ENCODE peak calls at places on chromosomes 16 and 17, in ten cellular contexts. H is stomach, V is breast epithelium, R is endothelial cell of umbilical vein, E is K562, X is HCT116, J is upper lobe of left lung, F is GM12891, C is suprapubic skin, Z is H1. O is an unnamed sample.

GRCh38 chr17:41434313-41434895 is 6.4 kb downstream of the KRT38 start:
- DNase-seq in H (no peak), V (no peak), R (no peak), E (no peak), X (no peak), J (no peak), F (no peak), C (no peak), Z (no peak), O (no peak)

GRCh38 chr17:19728114-19728495 is 11.7 kb upstream of the SLC47A2 start:
- DNase-seq in H (peak), V (peak), R (peak), E (no peak), X (no peak), J (peak), F (no peak), C (peak), Z (no peak), O (peak)

GRCh38 chr17:76151896-76152454 is 10.9 kb upstream of the FOXJ1 start:
- DNase-seq in H (no peak), V (no peak), R (no peak), E (no peak), X (no peak), J (no peak), F (no peak), C (no peak), Z (no peak), O (peak)

GRCh38 chr16:57284206-57284951 is at the start of gene PLLP:
- DNase-seq in H (peak), V (no peak), R (peak), E (peak), X (no peak), J (peak), F (peak), C (no peak), Z (no peak), O (no peak)

GRCh38 chr16:29877266-29877961 is 14.4 kb upstream of the CDIPT start:
- DNase-seq in H (no peak), V (no peak), R (peak), E (peak), X (peak), J (peak), F (no peak), C (no peak), Z (peak), O (no peak)

GRCh38 chr17:48483004-48483403 is 47.8 kb downstream of the HOXB1 start:
- DNase-seq in H (no peak), V (no peak), R (no peak), E (no peak), X (peak), J (no peak), F (no peak), C (no peak), Z (no peak), O (no peak)

GRCh38 chr17:74737299-74738050 is 419 bp downstream of the RAB37 start:
- DNase-seq in H (no peak), V (no peak), R (no peak), E (peak), X (peak), J (no peak), F (no peak), C (no peak), Z (no peak), O (peak)

GRCh38 chr17:5816491-5816890 is 232.2 kb upstream of the NLRP1 start:
- DNase-seq in H (no peak), V (no peak), R (no peak), E (no peak), X (no peak), J (no peak), F (no peak), C (no peak), Z (no peak), O (no peak)

GRCh38 chr16:58022601-58023371 is 2.8 kb upstream of the MMP15 start:
- DNase-seq in H (peak), V (peak), R (peak), E (no peak), X (no peak), J (peak), F (no peak), C (no peak), Z (no peak), O (peak)

GRCh38 chr16:51538707-51539604 is 387.9 kb upstream of the SALL1 start:
- DNase-seq in H (no peak), V (no peak), R (peak), E (no peak), X (no peak), J (no peak), F (no peak), C (no peak), Z (no peak), O (no peak)

GRCh38 chr16:2513405-2514332 is at the start of gene ATP6V0C:
- DNase-seq in H (peak), V (peak), R (peak), E (peak), X (peak), J (peak), F (peak), C (peak), Z (peak), O (peak)

GRCh38 chr17:35341465-35341992 is 31.9 kb downstream of the SLFN11 start:
- DNase-seq in H (no peak), V (no peak), R (no peak), E (no peak), X (no peak), J (peak), F (no peak), C (no peak), Z (no peak), O (no peak)

GRCh38 chr17:4186244-4186920 is 43.4 kb downstream of the CYB5D2 start:
- DNase-seq in H (no peak), V (no peak), R (no peak), E (no peak), X (no peak), J (no peak), F (no peak), C (no peak), Z (no peak), O (no peak)

GRCh38 chr17:8766731-8767130 is 8.4 kb upstream of the SPDYE4 start:
- DNase-seq in H (no peak), V (no peak), R (no peak), E (no peak), X (no peak), J (no peak), F (no peak), C (no peak), Z (no peak), O (no peak)

GRCh38 chr16:3088925-3089716 is 10.0 kb downstream of the ZSCAN10 start:
- DNase-seq in H (no peak), V (no peak), R (no peak), E (no peak), X (no peak), J (peak), F (no peak), C (peak), Z (no peak), O (peak)

GRCh38 chr17:38730526-38731379 is 612 bp downstream of the CISD3 start:
- DNase-seq in H (peak), V (no peak), R (peak), E (no peak), X (no peak), J (peak), F (no peak), C (peak), Z (no peak), O (peak)

GRCh38 chr17:64574646-64575045 is 67.9 kb downstream of the CEP95 start:
- DNase-seq in H (no peak), V (no peak), R (no peak), E (no peak), X (no peak), J (no peak), F (no peak), C (no peak), Z (no peak), O (no peak)

GRCh38 chr17:4900231-4901107 is 1.1 kb downstream of the C17orf107 start:
- DNase-seq in H (peak), V (no peak), R (no peak), E (no peak), X (no peak), J (peak), F (no peak), C (no peak), Z (no peak), O (peak)

GRCh38 chr16:66030036-66030435 is 336.5 kb upstream of the CDH5 start:
- DNase-seq in H (no peak), V (no peak), R (no peak), E (no peak), X (no peak), J (no peak), F (no peak), C (peak), Z (no peak), O (no peak)

GRCh38 chr16:16071631-16072244 is 122.3 kb downstream of the ABCC1 start:
- DNase-seq in H (peak), V (no peak), R (no peak), E (no peak), X (no peak), J (no peak), F (no peak), C (no peak), Z (no peak), O (no peak)

GRCh38 chr16:67456383-67457140 is 24.4 kb downstream of the ATP6V0D1 start:
- DNase-seq in H (peak), V (peak), R (no peak), E (no peak), X (no peak), J (peak), F (no peak), C (peak), Z (no peak), O (no peak)

GRCh38 chr17:65936013-65936412 is 255.9 kb downstream of the CEP112 start:
- DNase-seq in H (no peak), V (no peak), R (peak), E (no peak), X (no peak), J (no peak), F (no peak), C (no peak), Z (no peak), O (no peak)

GRCh38 chr17:17926840-17927449 is 45.3 kb downstream of the TOM1L2 start:
- DNase-seq in H (no peak), V (no peak), R (no peak), E (no peak), X (no peak), J (no peak), F (no peak), C (no peak), Z (no peak), O (no peak)

GRCh38 chr16:11256657-11257130 is 690 bp upstream of the SOCS1 start:
- DNase-seq in H (peak), V (no peak), R (no peak), E (no peak), X (no peak), J (peak), F (no peak), C (peak), Z (no peak), O (no peak)
- TF ChIP-seq POLR2AphosphoS5 in H (no peak), V (no peak), R (no peak), E (no peak), X (no peak), J (no peak), F (no peak), C (no peak), Z (no peak), O (no peak)

DNA sequence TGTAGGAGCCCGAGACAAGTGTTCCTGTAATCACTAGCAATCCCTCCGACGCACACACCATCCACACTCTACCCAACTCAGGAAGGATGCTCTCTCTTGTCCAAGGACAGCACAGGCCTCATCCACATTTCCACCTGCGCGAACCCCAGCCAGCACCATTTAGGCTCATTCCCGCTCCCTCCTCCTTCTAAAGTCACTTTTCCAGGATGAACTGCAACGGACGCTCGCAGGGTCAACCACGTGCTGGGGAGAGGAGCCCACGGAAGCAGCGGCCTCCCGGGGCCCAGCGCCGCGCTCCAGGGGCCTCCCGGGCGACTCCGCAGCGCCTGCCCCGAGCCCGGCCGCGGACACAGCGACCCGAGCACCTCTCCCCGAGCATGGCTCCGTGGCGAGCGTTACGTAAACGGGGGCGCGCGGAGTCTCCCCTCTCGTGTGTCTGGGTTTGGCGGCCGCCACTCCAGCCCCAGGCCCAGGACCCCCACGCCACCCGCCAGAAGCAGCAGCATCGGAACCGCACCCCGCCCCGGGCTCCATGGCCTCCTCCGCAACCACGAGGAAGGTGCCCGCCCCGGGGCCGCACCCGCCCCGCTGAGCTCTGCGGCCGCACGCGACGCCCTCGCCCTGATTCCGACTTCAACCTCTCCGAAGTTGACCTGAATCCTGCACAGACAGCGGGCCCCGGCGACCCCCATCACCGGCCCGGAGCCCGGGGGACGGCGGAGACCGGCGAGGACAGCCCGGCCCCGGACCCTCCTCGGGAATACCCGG is 668 bp downstream of the USP36 start:
- DNase-seq in H (peak), V (peak), R (peak), E (peak), X (no peak), J (peak), F (peak), C (peak), Z (no peak), O (no peak)
- TF ChIP-seq POLR2A in H (no peak), V (no peak), R (no peak), E (no peak), X (no peak), J (no peak), F (no peak), C (no peak), Z (no peak), O (no peak)

GRCh38 chr16:8863594-8864424 is 5.0 kb downstream of the CARHSP1 start:
- DNase-seq in H (peak), V (no peak), R (no peak), E (peak), X (no peak), J (peak), F (no peak), C (no peak), Z (no peak), O (no peak)
- TF ChIP-seq POLR2AphosphoS5 in H (no peak), V (no peak), R (no peak), E (no peak), X (no peak), J (peak), F (peak), C (no peak), Z (peak), O (peak)

GRCh38 chr16:49932449-49932848 is 76.5 kb upstream of the ZNF423 start:
- DNase-seq in H (no peak), V (no peak), R (no peak), E (no peak), X (no peak), J (no peak), F (no peak), C (no peak), Z (no peak), O (no peak)
- TF ChIP-seq POLR2A in H (no peak), V (no peak), R (no peak), E (no peak), X (no peak), J (no peak), F (no peak), C (no peak), Z (no peak), O (no peak)